ENCODE peak calls at places on chromosomes 2 and 18, in seven cellular contexts. P, Z, B, G, U, X and T are unnamed samples.

GRCh38 chr18:23228102-23229051 is 93.1 kb downstream of the CABLES1 start:
- DNase-seq in Z (no peak), X (no peak), B (peak), G (no peak), P (no peak), U (no peak), T (no peak)

GRCh38 chr2:217913415-217913814 is 89.4 kb downstream of the TNS1 start:
- DNase-seq in G (no peak), X (no peak), B (no peak), P (no peak), Z (no peak), U (no peak), T (no peak)

GRCh38 chr2:134401081-134401497 is 147.2 kb downstream of the MGAT5 start:
- DNase-seq in X (no peak), Z (no peak), G (no peak), P (no peak), B (no peak), U (no peak), T (no peak)

GRCh38 chr2:26615336-26616031 is 25.7 kb downstream of the CIB4 start:
- DNase-seq in U (no peak), P (no peak), B (no peak), G (peak), Z (no peak), X (no peak), T (no peak)

GRCh38 chr2:191312163-191312562 is 67.0 kb downstream of the MYO1B start:
- DNase-seq in B (no peak), G (no peak), U (no peak), Z (no peak), P (no peak), X (no peak), T (no peak)

GRCh38 chr2:174997110-174997509 is 8.1 kb downstream of the CHN1 start:
- DNase-seq in X (no peak), U (no peak), Z (no peak), G (no peak), P (no peak), B (no peak), T (no peak)

GRCh38 chr18:3692113-3692621 is 242.2 kb downstream of the TGIF1 start:
- DNase-seq in Z (no peak), X (no peak), P (no peak), B (no peak), G (no peak), U (no peak), T (no peak)

GRCh38 chr18:11516988-11517630 is 92.3 kb upstream of the SLC35G4 start:
- DNase-seq in X (no peak), U (no peak), P (no peak), G (no peak), B (no peak), Z (no peak), T (no peak)

GRCh38 chr2:118815731-118816130 is 31.7 kb downstream of the EN1 start:
- DNase-seq in B (no peak), X (no peak), P (no peak), G (no peak), Z (no peak), U (no peak), T (no peak)

GRCh38 chr18:43847164-43848091 is 570.1 kb upstream of the SYT4 start:
- DNase-seq in G (no peak), X (no peak), U (no peak), P (no peak), Z (no peak), B (peak), T (no peak)

GRCh38 chr2:224127871-224128501 is 88.9 kb upstream of the SERPINE2 start:
- DNase-seq in Z (no peak), U (no peak), B (no peak), P (no peak), X (no peak), G (no peak), T (no peak)